ENCODE peak calls at places on chromosomes 3 and 15, in seven cellular contexts. One of them, this sample, is unnamed.

GRCh38 chr15:34753236-34753894 is 1.4 kb downstream of the GJD2 start:
- DNase-seq in stomach: no peak
- DNase-seq in PC-3: peak
- DNase-seq in cardiac muscle cell: peak
- DNase-seq in PC-9: peak
- DNase-seq in aorta: peak
- DNase-seq in GM23338: peak
- DNase-seq in this sample: peak

GRCh38 chr3:39065197-39065596 is 13.4 kb downstream of the WDR48 start:
- DNase-seq in aorta: no peak
- DNase-seq in stomach: no peak
- DNase-seq in GM23338: peak
- DNase-seq in PC-3: peak
- DNase-seq in cardiac muscle cell: peak
- DNase-seq in PC-9: no peak
- DNase-seq in this sample: peak

GRCh38 chr3:64627471-64628321 is 60.1 kb downstream of the ADAMTS9 start:
- DNase-seq in PC-3: no peak
- DNase-seq in cardiac muscle cell: no peak
- DNase-seq in aorta: no peak
- DNase-seq in PC-9: no peak
- DNase-seq in stomach: no peak
- DNase-seq in GM23338: no peak
- DNase-seq in this sample: peak

GRCh38 chr3:107512108-107512507 is 10.7 kb upstream of the BBX start:
- DNase-seq in PC-9: no peak
- DNase-seq in cardiac muscle cell: no peak
- DNase-seq in GM23338: peak
- DNase-seq in PC-3: peak
- DNase-seq in aorta: no peak
- DNase-seq in stomach: no peak
- DNase-seq in this sample: no peak

GRCh38 chr3:189789432-189789831 is 158.2 kb downstream of the TP63 start:
- DNase-seq in PC-9: no peak
- DNase-seq in cardiac muscle cell: no peak
- DNase-seq in GM23338: no peak
- DNase-seq in PC-3: no peak
- DNase-seq in aorta: no peak
- DNase-seq in stomach: no peak
- DNase-seq in this sample: no peak

GRCh38 chr3:190056795-190057194 is 63.9 kb downstream of the P3H2 start:
- DNase-seq in PC-9: no peak
- DNase-seq in GM23338: no peak
- DNase-seq in aorta: no peak
- DNase-seq in cardiac muscle cell: no peak
- DNase-seq in stomach: no peak
- DNase-seq in PC-3: no peak
- DNase-seq in this sample: no peak

GRCh38 chr15:43225201-43225949 is 4.6 kb upstream of the EPB42 start:
- DNase-seq in GM23338: peak
- DNase-seq in stomach: no peak
- DNase-seq in cardiac muscle cell: peak
- DNase-seq in PC-9: peak
- DNase-seq in PC-3: peak
- DNase-seq in aorta: no peak
- DNase-seq in this sample: peak

GRCh38 chr3:8964436-8965370 is 1.4 kb upstream of the RAD18 start:
- DNase-seq in cardiac muscle cell: no peak
- DNase-seq in stomach: peak
- DNase-seq in PC-9: peak
- DNase-seq in aorta: no peak
- DNase-seq in PC-3: peak
- DNase-seq in GM23338: peak
- DNase-seq in this sample: no peak

GRCh38 chr3:87248831-87249230 is 21.7 kb downstream of the CHMP2B start:
- DNase-seq in GM23338: no peak
- DNase-seq in aorta: no peak
- DNase-seq in cardiac muscle cell: no peak
- DNase-seq in PC-3: peak
- DNase-seq in stomach: no peak
- DNase-seq in PC-9: no peak
- DNase-seq in this sample: no peak

GRCh38 chr3:42130329-42131070 is 39.3 kb downstream of the TRAK1 start:
- DNase-seq in PC-3: peak
- DNase-seq in PC-9: no peak
- DNase-seq in GM23338: no peak
- DNase-seq in stomach: peak
- DNase-seq in aorta: no peak
- DNase-seq in cardiac muscle cell: no peak
- DNase-seq in this sample: no peak

GRCh38 chr15:62928996-62929350 is 113.6 kb upstream of the TPM1 start:
- DNase-seq in cardiac muscle cell: no peak
- DNase-seq in GM23338: no peak
- DNase-seq in PC-3: peak
- DNase-seq in PC-9: no peak
- DNase-seq in stomach: no peak
- DNase-seq in aorta: no peak
- DNase-seq in this sample: no peak

GRCh38 chr15:35243758-35244157 is 158.7 kb upstream of the NANOGP8 start:
- DNase-seq in stomach: no peak
- DNase-seq in PC-9: no peak
- DNase-seq in aorta: no peak
- DNase-seq in cardiac muscle cell: no peak
- DNase-seq in PC-3: peak
- DNase-seq in GM23338: no peak
- DNase-seq in this sample: no peak

GRCh38 chr15:63276342-63277043 is 912 bp upstream of the APH1B start:
- DNase-seq in PC-3: no peak
- DNase-seq in PC-9: no peak
- DNase-seq in GM23338: no peak
- DNase-seq in cardiac muscle cell: no peak
- DNase-seq in stomach: no peak
- DNase-seq in aorta: no peak
- DNase-seq in this sample: no peak

GRCh38 chr3:46695177-46695961 is 1.9 kb upstream of the ALS2CL start:
- DNase-seq in GM23338: peak
- DNase-seq in PC-9: no peak
- DNase-seq in PC-3: peak
- DNase-seq in cardiac muscle cell: no peak
- DNase-seq in stomach: peak
- DNase-seq in aorta: peak
- DNase-seq in this sample: peak

GRCh38 chr3:186251948-186252619 is 110.0 kb downstream of the DGKG start:
- DNase-seq in cardiac muscle cell: no peak
- DNase-seq in GM23338: no peak
- DNase-seq in PC-9: no peak
- DNase-seq in PC-3: no peak
- DNase-seq in aorta: peak
- DNase-seq in stomach: no peak
- DNase-seq in this sample: no peak

GRCh38 chr3:73710340-73710739 is 85.6 kb upstream of the PDZRN3 start:
- DNase-seq in stomach: no peak
- DNase-seq in aorta: no peak
- DNase-seq in GM23338: no peak
- DNase-seq in cardiac muscle cell: no peak
- DNase-seq in PC-9: no peak
- DNase-seq in PC-3: no peak
- DNase-seq in this sample: no peak

GRCh38 chr3:114745322-114746240 is 401.5 kb downstream of the ZBTB20 start:
- DNase-seq in PC-9: no peak
- DNase-seq in PC-3: peak
- DNase-seq in stomach: no peak
- DNase-seq in cardiac muscle cell: no peak
- DNase-seq in aorta: no peak
- DNase-seq in GM23338: no peak
- DNase-seq in this sample: peak

GRCh38 chr3:139561959-139562676 is 22.6 kb upstream of the RBP1 start:
- DNase-seq in cardiac muscle cell: peak
- DNase-seq in PC-9: peak
- DNase-seq in aorta: no peak
- DNase-seq in PC-3: peak
- DNase-seq in GM23338: peak
- DNase-seq in stomach: no peak
- DNase-seq in this sample: peak

GRCh38 chr3:42539871-42540714 is 37.6 kb downstream of the VIPR1 start:
- DNase-seq in PC-3: peak
- DNase-seq in aorta: no peak
- DNase-seq in stomach: peak
- DNase-seq in PC-9: peak
- DNase-seq in GM23338: peak
- DNase-seq in cardiac muscle cell: peak
- DNase-seq in this sample: peak

GRCh38 chr3:196868297-196868661 is 559 bp downstream of the SENP5 start:
- DNase-seq in cardiac muscle cell: peak
- DNase-seq in aorta: peak
- DNase-seq in PC-9: no peak
- DNase-seq in stomach: no peak
- DNase-seq in GM23338: peak
- DNase-seq in PC-3: peak
- DNase-seq in this sample: peak

GRCh38 chr3:14175383-14176037 is 2.9 kb downstream of the XPC start:
- DNase-seq in cardiac muscle cell: no peak
- DNase-seq in aorta: no peak
- DNase-seq in GM23338: no peak
- DNase-seq in PC-9: no peak
- DNase-seq in PC-3: peak
- DNase-seq in stomach: no peak
- DNase-seq in this sample: no peak

GRCh38 chr3:141402476-141403171 is 34.3 kb downstream of the ZBTB38 start:
- DNase-seq in PC-3: peak
- DNase-seq in aorta: peak
- DNase-seq in cardiac muscle cell: peak
- DNase-seq in stomach: peak
- DNase-seq in GM23338: peak
- DNase-seq in PC-9: peak
- DNase-seq in this sample: peak
- H3K27ac ChIP-seq in PC-3: peak
- H3K27ac ChIP-seq in aorta: peak
- H3K27ac ChIP-seq in cardiac muscle cell: peak
- H3K27ac ChIP-seq in stomach: peak
- H3K27ac ChIP-seq in GM23338: no peak
- H3K27ac ChIP-seq in PC-9: no peak
- H3K27ac ChIP-seq in this sample: no peak

GRCh38 chr3:11136116-11136515 is 18.2 kb upstream of the HRH1 start:
- DNase-seq in PC-3: peak
- DNase-seq in cardiac muscle cell: no peak
- DNase-seq in stomach: no peak
- DNase-seq in PC-9: no peak
- DNase-seq in aorta: no peak
- DNase-seq in GM23338: no peak
- DNase-seq in this sample: no peak

GRCh38 chr3:11132861-11133260 is 21.4 kb upstream of the HRH1 start:
- DNase-seq in aorta: no peak
- DNase-seq in cardiac muscle cell: no peak
- DNase-seq in PC-9: no peak
- DNase-seq in GM23338: no peak
- DNase-seq in PC-3: no peak
- DNase-seq in stomach: no peak
- DNase-seq in this sample: no peak

GRCh38 chr3:11136871-11137626 is 17.2 kb upstream of the HRH1 start:
- DNase-seq in cardiac muscle cell: no peak
- DNase-seq in aorta: peak
- DNase-seq in stomach: no peak
- DNase-seq in PC-9: peak
- DNase-seq in GM23338: peak
- DNase-seq in PC-3: peak
- DNase-seq in this sample: no peak

GRCh38 chr3:11137627-11137959 is 16.7 kb upstream of the HRH1 start:
- DNase-seq in stomach: no peak
- DNase-seq in PC-3: no peak
- DNase-seq in GM23338: no peak
- DNase-seq in PC-9: no peak
- DNase-seq in aorta: no peak
- DNase-seq in cardiac muscle cell: no peak
- DNase-seq in this sample: no peak

GRCh38 chr3:11134794-11135193 is 19.5 kb upstream of the HRH1 start:
- DNase-seq in cardiac muscle cell: no peak
- DNase-seq in stomach: no peak
- DNase-seq in aorta: no peak
- DNase-seq in PC-9: no peak
- DNase-seq in PC-3: no peak
- DNase-seq in GM23338: no peak
- DNase-seq in this sample: no peak
- H3K27ac ChIP-seq in cardiac muscle cell: no peak
- H3K27ac ChIP-seq in stomach: no peak
- H3K27ac ChIP-seq in aorta: no peak
- H3K27ac ChIP-seq in PC-9: peak
- H3K27ac ChIP-seq in PC-3: no peak
- H3K27ac ChIP-seq in GM23338: no peak
- H3K27ac ChIP-seq in this sample: no peak

GRCh38 chr3:132326251-132326650 is 9.0 kb downstream of the ACP3 start:
- DNase-seq in PC-9: no peak
- DNase-seq in aorta: no peak
- DNase-seq in cardiac muscle cell: no peak
- DNase-seq in stomach: no peak
- DNase-seq in PC-3: no peak
- DNase-seq in GM23338: no peak
- DNase-seq in this sample: no peak
- H3K27ac ChIP-seq in PC-9: no peak
- H3K27ac ChIP-seq in aorta: no peak
- H3K27ac ChIP-seq in cardiac muscle cell: no peak
- H3K27ac ChIP-seq in stomach: no peak
- H3K27ac ChIP-seq in PC-3: no peak
- H3K27ac ChIP-seq in GM23338: no peak
- H3K27ac ChIP-seq in this sample: no peak

GRCh38 chr3:81554348-81554747 is 207.1 kb downstream of the GBE1 start:
- DNase-seq in cardiac muscle cell: no peak
- DNase-seq in PC-3: peak
- DNase-seq in aorta: no peak
- DNase-seq in stomach: no peak
- DNase-seq in GM23338: no peak
- DNase-seq in PC-9: no peak
- DNase-seq in this sample: no peak

GRCh38 chr3:81549831-81550230 is 211.6 kb downstream of the GBE1 start:
- DNase-seq in GM23338: no peak
- DNase-seq in PC-9: no peak
- DNase-seq in cardiac muscle cell: no peak
- DNase-seq in PC-3: no peak
- DNase-seq in aorta: no peak
- DNase-seq in stomach: no peak
- DNase-seq in this sample: no peak

GRCh38 chr3:81558106-81558505 is 203.3 kb downstream of the GBE1 start:
- DNase-seq in PC-3: no peak
- DNase-seq in stomach: no peak
- DNase-seq in cardiac muscle cell: no peak
- DNase-seq in PC-9: no peak
- DNase-seq in aorta: no peak
- DNase-seq in GM23338: no peak
- DNase-seq in this sample: no peak

GRCh38 chr3:81550415-81550814 is 211.0 kb downstream of the GBE1 start:
- DNase-seq in cardiac muscle cell: no peak
- DNase-seq in GM23338: no peak
- DNase-seq in PC-3: peak
- DNase-seq in stomach: no peak
- DNase-seq in aorta: no peak
- DNase-seq in PC-9: no peak
- DNase-seq in this sample: no peak

DNA sequence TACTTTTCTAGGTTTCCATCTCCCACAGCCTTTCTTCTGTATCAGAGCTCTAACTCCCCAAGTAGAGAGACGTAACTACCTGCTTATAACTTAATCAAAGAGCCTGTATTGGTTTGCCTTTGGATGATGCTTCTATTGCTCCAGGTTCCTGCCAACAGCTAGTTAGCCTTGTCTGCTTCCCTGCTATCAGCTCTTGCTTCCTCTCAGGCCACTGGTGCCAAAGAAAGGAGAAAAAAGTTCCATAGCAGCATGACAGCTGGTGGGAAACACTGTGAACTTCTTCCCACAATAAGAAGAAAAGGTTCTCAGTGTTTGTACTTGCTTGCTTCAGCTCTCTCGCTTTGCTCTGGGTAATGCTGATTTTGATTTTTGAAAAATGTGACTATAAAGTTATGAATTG is 206.6 kb downstream of the GBE1 start:
- DNase-seq in PC-3: no peak
- DNase-seq in PC-9: no peak
- DNase-seq in aorta: no peak
- DNase-seq in cardiac muscle cell: peak
- DNase-seq in GM23338: peak
- DNase-seq in stomach: no peak
- DNase-seq in this sample: no peak
- H3K27ac ChIP-seq in PC-3: peak
- H3K27ac ChIP-seq in PC-9: no peak
- H3K27ac ChIP-seq in aorta: no peak
- H3K27ac ChIP-seq in cardiac muscle cell: peak
- H3K27ac ChIP-seq in GM23338: no peak
- H3K27ac ChIP-seq in stomach: no peak
- H3K27ac ChIP-seq in this sample: no peak